ENCODE peak calls at places on chromosomes 4 and X, in four cellular contexts. C is stimulated activated CD4-positive, alpha-beta T cell treated with anti-CD3 and anti-CD28 coated beads, Interleukin-12 subunit alpha, Interleukin-12 subunit beta, amount 100 ng/mL, for 48 hours; J is heart left ventricle; D is substantia nigra. R is an unnamed sample.

GRCh38 chr4:138307319-138307718 is 65.2 kb upstream of the SLC7A11 start:
- DNase-seq in J (no peak), C (no peak), D (no peak), R (no peak)

GRCh38 chr4:77104405-77105292 is 28.9 kb upstream of the CCNI start:
- DNase-seq in J (peak; percentile 64), D (peak; percentile 11), C (no peak), R (peak; percentile 89)

GRCh38 chr4:72110886-72111285 is 79.1 kb downstream of the NPFFR2 start:
- DNase-seq in J (no peak), C (no peak), D (no peak), R (no peak)

GRCh38 chr4:48470135-48470534 is 13.0 kb upstream of the SLC10A4 start:
- DNase-seq in J (no peak), D (no peak), C (no peak), R (no peak)

GRCh38 chrX:46791927-46792825 is 33.3 kb upstream of the SLC9A7 start:
- DNase-seq in J (no peak), C (no peak), D (no peak), R (no peak)

GRCh38 chrX:1658083-1658463 is 43.2 kb downstream of the ASMT start:
- DNase-seq in J (no peak), C (no peak), D (no peak), R (no peak)

GRCh38 chr4:83599183-83599582 is 63.3 kb downstream of the GPAT3 start:
- DNase-seq in J (no peak), C (no peak), D (no peak), R (no peak)

GRCh38 chr4:84451546-84451945 is 47.5 kb downstream of the NKX6-1 start:
- DNase-seq in J (no peak), D (no peak), C (no peak), R (no peak)

GRCh38 chr4:85823295-85823694 is 348.3 kb downstream of the ARHGAP24 start:
- DNase-seq in C (no peak), D (no peak), J (peak; percentile 48), R (no peak)

GRCh38 chrX:103343105-103343504 is 13.1 kb downstream of the TCEAL7 start:
- DNase-seq in D (peak; percentile 1), C (no peak), J (no peak), R (no peak)

GRCh38 chr4:108527729-108528128 is 92.6 kb upstream of the RPL34 start:
- DNase-seq in C (no peak), D (no peak), J (no peak), R (no peak)

GRCh38 chr4:95556460-95556859 is 7.7 kb upstream of the UNC5C start:
- DNase-seq in D (no peak), J (no peak), C (no peak), R (no peak)

GRCh38 chr4:10104211-10104990 is 12.2 kb downstream of the WDR1 start:
- DNase-seq in J (no peak), C (no peak), D (no peak), R (no peak)

R was measured in sigmoid colon.